ENCODE peak calls at places on chromosomes 1 and 21, in six cellular contexts. A is dorsolateral prefrontal cortex, C is GM23338, X is sigmoid colon, L is heart left ventricle, Y is mammary epithelial cell. D is an unnamed sample.
A peak's percentile ranks its signal among the peaks of the same experiment; 100 is the strongest.

GRCh38 chr1:160971618-160972056 is 17.0 kb upstream of the ITLN2 start:
- DNase-seq in Y (peak; percentile 64), C (peak; percentile 79), X (no peak), L (no peak), A (no peak), D (no peak)

GRCh38 chr1:55827350-55827749 is 612.2 kb upstream of the USP24 start:
- DNase-seq in X (peak; percentile 78), C (no peak), L (peak; percentile 44), Y (peak; percentile 66), A (no peak), D (peak; percentile 95)

GRCh38 chr1:179016694-179017382 is 8.9 kb upstream of the FAM20B start:
- DNase-seq in C (no peak), X (peak; percentile 92), A (peak; percentile 76), L (peak; percentile 87), Y (peak; percentile 95), D (peak; percentile 83)

GRCh38 chr1:242187816-242188215 is 188.9 kb upstream of the MAP1LC3C start:
- DNase-seq in L (no peak), Y (no peak), C (no peak), X (no peak), A (no peak), D (no peak)

GRCh38 chr1:24764848-24765247 is 19.6 kb downstream of the CLIC4 start:
- DNase-seq in C (no peak), Y (no peak), L (no peak), A (no peak), X (no peak), D (no peak)

GRCh38 chr1:153310526-153310925 is 2.2 kb downstream of the PGLYRP3 start:
- DNase-seq in X (no peak), Y (no peak), C (no peak), L (no peak), A (no peak), D (no peak)

GRCh38 chr1:20476260-20477038 is 9.6 kb downstream of the CAMK2N1 start:
- DNase-seq in C (peak; percentile 88), A (peak; percentile 48), L (peak; percentile 59), Y (peak; percentile 42), X (no peak), D (no peak)

GRCh38 chr1:200877839-200878551 is 5.2 kb downstream of the GPR25 start:
- DNase-seq in Y (peak; percentile 25), X (peak; percentile 33), L (no peak), A (no peak), C (no peak), D (no peak)

GRCh38 chr1:222709700-222710153 is 2.6 kb downstream of the AIDA start:
- DNase-seq in C (no peak), Y (no peak), X (no peak), L (no peak), A (no peak), D (no peak)

GRCh38 chr1:44138239-44138638 is 3.2 kb downstream of the KLF18 start:
- DNase-seq in C (no peak), Y (no peak), L (no peak), X (no peak), A (no peak), D (no peak)

GRCh38 chr1:25694591-25695007 is 78.0 kb downstream of the MAN1C1 start:
- DNase-seq in C (peak; percentile 44), A (no peak), L (no peak), X (peak; percentile 82), Y (no peak), D (no peak)

GRCh38 chr1:234617986-234618725 is 8.2 kb upstream of the IRF2BP2 start:
- DNase-seq in A (no peak), C (peak; percentile 54), L (no peak), Y (peak; percentile 75), X (no peak), D (no peak)

GRCh38 chr1:61323681-61324328 is 241.4 kb downstream of the NFIA start:
- DNase-seq in Y (peak; percentile 68), A (no peak), X (no peak), C (no peak), L (no peak), D (no peak)

GRCh38 chr1:172653015-172653709 is 5.7 kb upstream of the FASLG start:
- DNase-seq in C (no peak), Y (peak; percentile 54), X (no peak), A (no peak), L (no peak), D (peak; percentile 48)

GRCh38 chr1:21673277-21673780 is 4.2 kb upstream of the RAP1GAP start:
- DNase-seq in A (no peak), C (no peak), X (peak; percentile 89), Y (no peak), L (peak; percentile 83), D (peak; percentile 28)

GRCh38 chr1:15762546-15762945 is 4.0 kb downstream of the FBLIM1 start:
- DNase-seq in C (peak; percentile 59), A (no peak), Y (no peak), L (no peak), X (no peak), D (no peak)
- H3K4me3 ChIP-seq in C (no peak overlapping the region), A (no peak overlapping the region), Y (no peak overlapping the region), L (no peak overlapping the region), X (no peak overlapping the region), D (no peak overlapping the region)

DNA sequence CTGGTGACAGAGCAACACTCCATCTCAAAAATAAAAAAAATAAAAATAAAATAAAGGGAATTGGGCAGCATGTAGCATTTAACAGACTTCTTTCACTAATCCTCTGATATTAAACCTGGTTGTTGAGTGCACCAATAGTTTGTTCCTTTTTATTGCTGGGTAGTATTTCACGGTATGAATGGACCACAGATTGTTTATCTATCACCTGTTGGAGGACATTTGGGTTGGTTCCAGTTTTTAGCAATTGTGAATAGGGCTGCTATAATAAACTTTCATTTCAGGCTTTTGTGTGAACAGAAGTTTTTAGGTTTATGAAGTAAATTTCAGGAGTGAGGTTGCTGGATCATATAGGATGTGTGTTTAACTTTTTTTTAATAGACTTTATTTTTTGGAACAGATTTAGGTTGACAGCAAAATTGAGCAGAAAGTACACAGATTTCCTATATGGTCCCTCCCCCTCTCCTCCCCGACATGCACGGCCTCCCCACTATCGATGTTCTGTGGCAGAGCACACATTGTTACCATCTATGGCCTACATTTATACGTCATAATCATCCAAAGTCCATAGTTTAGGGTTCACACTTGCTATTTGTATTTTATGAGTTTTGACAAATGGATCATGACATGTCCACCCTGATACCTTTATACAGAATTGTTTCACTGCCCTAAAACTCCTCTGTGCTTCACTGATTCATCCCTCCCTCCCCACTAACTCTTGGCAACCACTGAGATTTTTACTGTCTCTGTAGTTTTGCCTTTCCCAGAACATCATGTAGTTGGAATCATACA is 66.1 kb upstream of the TMPRSS2 start:
- DNase-seq in L (no peak), X (no peak), C (no peak), Y (no peak), A (no peak), D (no peak)
- H3K27me3 ChIP-seq in L (no peaks in the 10 kb centered on the region), X (no peaks in the 10 kb centered on the region), C (no peaks in the 10 kb centered on the region), Y (no peaks in the 10 kb centered on the region), A (no peaks in the 10 kb centered on the region), D (no peaks in the 10 kb centered on the region)

GRCh38 chr21:46388896-46389295 is 64.9 kb downstream of the PCNT start:
- DNase-seq in L (no peak), A (no peak), Y (no peak), C (no peak), X (no peak), D (no peak)

GRCh38 chr21:46384556-46384955 is 60.6 kb downstream of the PCNT start:
- DNase-seq in L (no peak), Y (no peak), X (no peak), C (no peak), A (no peak), D (no peak)

GRCh38 chr21:46388206-46388880 is 64.4 kb downstream of the PCNT start:
- DNase-seq in Y (no peak), A (no peak), L (no peak), X (no peak), C (no peak), D (no peak)

GRCh38 chr21:46386726-46387073 is 62.7 kb downstream of the PCNT start:
- DNase-seq in A (no peak), L (no peak), Y (no peak), C (no peak), X (no peak), D (no peak)

DNA sequence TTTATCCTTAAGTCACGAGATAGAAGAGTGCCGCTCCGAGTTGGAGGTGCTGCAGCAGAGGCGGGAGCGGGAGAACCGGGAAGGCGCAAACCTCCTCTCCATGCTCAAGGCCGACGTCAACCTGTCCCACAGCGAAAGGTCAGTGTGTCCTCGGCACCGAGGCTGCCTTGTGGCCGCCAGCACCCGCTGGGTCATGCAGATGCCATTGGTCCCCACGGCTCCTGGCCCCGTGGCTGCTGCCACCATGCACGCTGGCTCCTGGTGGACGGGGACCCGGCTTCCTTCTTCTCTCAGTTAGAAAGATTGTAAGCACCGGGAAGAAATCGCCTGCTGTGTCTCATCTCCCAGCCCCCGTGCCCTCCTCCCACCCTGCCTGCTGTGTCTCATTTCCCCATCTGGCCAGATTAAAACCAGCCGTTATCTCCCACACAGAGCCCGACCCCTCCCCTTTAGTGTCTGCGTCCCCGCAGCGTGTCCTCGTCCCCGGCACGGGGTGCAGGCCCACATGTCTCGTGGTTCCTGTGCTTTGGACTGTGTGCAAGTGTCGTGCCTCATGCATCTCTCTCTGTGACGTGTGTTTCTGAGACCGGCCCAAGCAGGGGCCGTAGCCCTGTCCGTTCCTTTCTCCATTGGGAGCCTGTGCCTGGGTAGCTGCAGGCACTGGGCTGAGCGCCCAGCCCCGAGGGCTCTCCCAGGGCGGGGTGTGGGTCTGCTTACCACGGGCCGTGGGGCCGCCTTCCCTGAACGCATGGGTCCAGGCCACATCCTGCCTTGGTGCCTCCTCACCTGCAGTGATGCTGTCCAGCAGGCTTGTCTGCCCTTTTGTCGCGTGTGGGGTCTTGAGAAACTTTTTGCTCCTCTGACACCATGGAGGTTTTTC is 62.1 kb downstream of the PCNT start:
- DNase-seq in A (no peak), L (no peak), C (no peak), X (no peak), Y (no peak), D (no peak)
- TF ChIP-seq CTCF in A (no peak), L (no peak), C (no peak), X (no peak), Y (no peak), D (no peak)

GRCh38 chr1:1672181-1672965 is 13.6 kb upstream of the CDK11B start:
- DNase-seq in A (no peak), X (peak; percentile 49), Y (no peak), L (no peak), C (no peak), D (no peak)

GRCh38 chr1:1666526-1666925 is 7.7 kb upstream of the CDK11B start:
- DNase-seq in Y (no peak), A (no peak), X (peak; percentile 48), C (no peak), L (no peak), D (no peak)

GRCh38 chr1:1670866-1671265 is 12.1 kb upstream of the CDK11B start:
- DNase-seq in L (no peak), A (no peak), X (peak; percentile 60), Y (no peak), C (no peak), D (no peak)

GRCh38 chr1:1671365-1672119 is 12.7 kb upstream of the CDK11B start:
- DNase-seq in A (no peak), C (no peak), X (peak; percentile 53), L (no peak), Y (no peak), D (no peak)

GRCh38 chr1:1669468-1670440 is 10.9 kb upstream of the CDK11B start:
- DNase-seq in A (no peak), Y (no peak), X (peak; percentile 59), L (peak; percentile 62), C (no peak), D (no peak)
- H3K4me3 ChIP-seq in A (no peak overlapping the region), Y (no peak overlapping the region), X (no peak overlapping the region), L (no peak overlapping the region), C (no peak overlapping the region), D (no peak overlapping the region)

GRCh38 chr1:42040159-42040558 is 113.1 kb upstream of the GUCA2B start:
- DNase-seq in C (no peak), L (no peak), Y (no peak), A (no peak), X (no peak), D (no peak)
- H3K27me3 ChIP-seq in C (peaks cover 6% of the 10 kb centered on the region), L (no peaks in the 10 kb centered on the region), Y (no peaks in the 10 kb centered on the region), A (no peaks in the 10 kb centered on the region), X (no peaks in the 10 kb centered on the region), D (no peaks in the 10 kb centered on the region)